ENCODE peak calls at places on chromosomes 3 and 15, in seven cellular contexts. N is left colon, B is HEK293T, I is GM03348, X is NCI-H2081 treated with DMSO at 0.1 percent for 48 hours, U is Calu3, E is SW480. A is an unnamed sample.

GRCh38 chr3:144244662-144245061 is 273.0 kb downstream of the DIPK2A start:
- DNase-seq in U (no peak), I (no peak), N (no peak), B (no peak), X (no peak), E (no peak), A (no peak)

GRCh38 chr3:154431043-154431442 is 1.1 kb upstream of the GPR149 start:
- DNase-seq in E (no peak), B (no peak), I (no peak), U (no peak), N (no peak), X (no peak), A (no peak)

GRCh38 chr15:41501961-41502786 is 8.5 kb downstream of the ITPKA start:
- DNase-seq in U (no peak), E (no peak), I (no peak), B (no peak), X (no peak), N (no peak), A (no peak)

GRCh38 chr3:42660898-42661297 is 7.4 kb downstream of the ZBTB47 start:
- DNase-seq in E (peak; percentile 47), N (no peak), I (peak; percentile 5), X (no peak), U (no peak), B (no peak), A (no peak)

GRCh38 chr3:40899286-40899712 is 300.0 kb upstream of the CTNNB1 start:
- DNase-seq in I (no peak), U (no peak), B (no peak), X (no peak), E (no peak), N (no peak), A (no peak)

GRCh38 chr3:131901686-131902085 is 133.1 kb downstream of the CPNE4 start:
- DNase-seq in X (no peak), I (no peak), B (no peak), N (no peak), E (no peak), U (no peak), A (no peak)

GRCh38 chr3:72446406-72447058 is 401.7 kb downstream of the SHQ1 start:
- DNase-seq in N (no peak), I (no peak), E (peak; percentile 54), X (no peak), B (peak; percentile 17), U (no peak), A (no peak)

GRCh38 chr3:170180107-170180951 is 1.2 kb downstream of the PHC3 start:
- DNase-seq in U (no peak), I (peak; percentile 10), B (no peak), E (peak; percentile 24), N (no peak), X (no peak), A (no peak)

GRCh38 chr15:79967331-79968182 is 3.4 kb downstream of the BCL2A1 start:
- DNase-seq in I (no peak), X (no peak), B (no peak), N (no peak), U (no peak), E (no peak), A (peak; percentile 30)

GRCh38 chr3:94311651-94312050 is 248.8 kb downstream of the NSUN3 start:
- DNase-seq in E (no peak), I (no peak), N (no peak), U (no peak), B (no peak), X (no peak), A (no peak)

GRCh38 chr3:174973465-174973864 is 114.3 kb downstream of the NAALADL2 start:
- DNase-seq in E (no peak), B (no peak), U (peak; percentile 82), N (no peak), X (no peak), I (no peak), A (no peak)

GRCh38 chr15:80152896-80153876 is at the start of gene FAH:
- DNase-seq in N (no peak), I (peak; percentile 47), B (peak; percentile 39), E (peak; percentile 44), U (peak; percentile 16), X (no peak), A (peak; percentile 48)

GRCh38 chr3:128378631-128379347 is 87.9 kb downstream of the DNAJB8 start:
- DNase-seq in B (no peak), I (peak; percentile 87), N (no peak), E (no peak), X (no peak), U (no peak), A (no peak)

GRCh38 chr15:44719293-44719999 is 8.1 kb downstream of the B2M start:
- DNase-seq in E (no peak), I (no peak), X (no peak), B (no peak), N (no peak), U (no peak), A (peak; percentile 77)

GRCh38 chr15:100924436-100924835 is 5.3 kb downstream of the LRRK1 start:
- DNase-seq in E (no peak), I (no peak), B (no peak), N (no peak), X (no peak), U (no peak), A (no peak)

GRCh38 chr15:90959894-90960293 is 5.2 kb downstream of the RCCD1 start:
- DNase-seq in X (no peak), B (no peak), I (peak; percentile 40), N (peak; percentile 58), E (no peak), U (no peak), A (no peak)

GRCh38 chr3:123287051-123287961 is 85.6 kb downstream of the SEC22A start:
- DNase-seq in X (no peak), E (no peak), B (no peak), N (no peak), I (no peak), U (no peak), A (no peak)

GRCh38 chr15:57332326-57332725 is 44.0 kb upstream of the CGNL1 start:
- DNase-seq in U (no peak), N (no peak), I (no peak), E (no peak), X (no peak), B (no peak), A (no peak)

GRCh38 chr3:23253214-23253613 is 50.1 kb downstream of the UBE2E2 start:
- DNase-seq in I (no peak), U (no peak), E (no peak), X (no peak), N (no peak), B (no peak), A (no peak)